ENCODE peak calls at places on chromosomes 16 and 17, in four cellular contexts. M is HAP-1; E is CD8-positive, alpha-beta T cell; Z is IMR-90. G is an unnamed sample.

GRCh38 chr16:64586756-64587155 is 535.1 kb downstream of the CDH11 start:
- DNase-seq in E (no peak), M (no peak), Z (no peak), G (no peak)

GRCh38 chr17:44932526-44933097 is 15.0 kb downstream of the KIF18B start:
- DNase-seq in M (no peak), Z (no peak), E (no peak), G (no peak)

GRCh38 chr17:80575057-80575875 is 30.6 kb downstream of the RPTOR start:
- DNase-seq in M (peak; percentile 97), Z (peak; percentile 89), E (peak; percentile 94), G (peak; percentile 82)

GRCh38 chr17:33676444-33676843 is 383.3 kb upstream of the ASIC2 start:
- DNase-seq in Z (no peak), E (no peak), M (no peak), G (no peak)

GRCh38 chr17:30947796-30948195 is 23.0 kb upstream of the RNF135 start:
- DNase-seq in M (no peak), E (no peak), Z (no peak), G (no peak)

GRCh38 chr17:50725769-50726655 is 6.6 kb downstream of the LUC7L3 start:
- DNase-seq in E (no peak), M (no peak), Z (no peak), G (no peak)

GRCh38 chr16:50210266-50211038 is 55.9 kb upstream of the ADCY7 start:
- DNase-seq in M (peak; percentile 84), Z (peak; percentile 87), E (peak; percentile 59), G (peak; percentile 57)

GRCh38 chr17:59848778-59849177 is 44.0 kb downstream of the TUBD1 start:
- DNase-seq in E (no peak), M (peak; percentile 42), Z (peak; percentile 75), G (no peak)

GRCh38 chr16:57178793-57179212 is 7.0 kb downstream of the PSME3IP1 start:
- DNase-seq in E (no peak), M (no peak), Z (peak; percentile 41), G (no peak)

GRCh38 chr17:78022425-78022824 is 63.9 kb downstream of the TNRC6C start:
- DNase-seq in Z (peak; percentile 22), M (no peak), E (no peak), G (no peak)

GRCh38 chr16:25176136-25176535 is 40.6 kb upstream of the AQP8 start:
- DNase-seq in Z (no peak), M (no peak), E (no peak), G (no peak)

GRCh38 chr16:25177512-25177830 is 39.3 kb upstream of the AQP8 start:
- DNase-seq in Z (no peak), M (no peak), E (no peak), G (no peak)

GRCh38 chr16:25171390-25171789 is 45.4 kb upstream of the AQP8 start:
- DNase-seq in M (no peak), Z (no peak), E (no peak), G (no peak)

GRCh38 chr16:25172831-25173230 is 43.9 kb upstream of the AQP8 start:
- DNase-seq in Z (no peak), M (no peak), E (no peak), G (no peak)

GRCh38 chr16:25174285-25174684 is 42.5 kb upstream of the AQP8 start:
- DNase-seq in E (no peak), Z (no peak), M (no peak), G (no peak)
- H3K36me3 ChIP-seq in E (peaks cover 15% of the 10 kb centered on the region), Z (peaks cover 35% of the 10 kb centered on the region), M (peaks cover 20% of the 10 kb centered on the region), G (peaks cover 32% of the 10 kb centered on the region)

DNA sequence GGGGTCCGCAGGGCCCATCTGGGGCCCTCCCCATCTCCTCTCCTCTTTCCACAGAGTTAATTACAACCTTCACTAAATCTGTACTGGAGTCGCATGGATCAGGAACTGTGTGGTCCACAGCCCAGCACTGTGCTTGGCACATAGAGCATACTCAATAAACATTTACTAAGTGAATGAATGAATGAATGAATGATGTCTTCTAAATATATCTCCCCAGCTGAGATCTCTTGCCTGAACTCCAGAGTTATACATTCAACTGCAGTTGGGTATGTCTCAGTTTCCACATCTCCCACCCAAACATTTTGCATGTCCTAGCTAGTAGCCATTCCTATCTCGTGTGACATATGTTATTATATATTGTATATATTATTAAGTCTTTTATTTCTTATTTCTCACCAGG is 28.7 kb upstream of the IL21R start:
- DNase-seq in E (no peak), Z (no peak), M (no peak), G (no peak)
- H3K4me3 ChIP-seq in E (no peak overlapping the region), Z (no peak overlapping the region), M (no peak overlapping the region), G (no peak overlapping the region)

DNA sequence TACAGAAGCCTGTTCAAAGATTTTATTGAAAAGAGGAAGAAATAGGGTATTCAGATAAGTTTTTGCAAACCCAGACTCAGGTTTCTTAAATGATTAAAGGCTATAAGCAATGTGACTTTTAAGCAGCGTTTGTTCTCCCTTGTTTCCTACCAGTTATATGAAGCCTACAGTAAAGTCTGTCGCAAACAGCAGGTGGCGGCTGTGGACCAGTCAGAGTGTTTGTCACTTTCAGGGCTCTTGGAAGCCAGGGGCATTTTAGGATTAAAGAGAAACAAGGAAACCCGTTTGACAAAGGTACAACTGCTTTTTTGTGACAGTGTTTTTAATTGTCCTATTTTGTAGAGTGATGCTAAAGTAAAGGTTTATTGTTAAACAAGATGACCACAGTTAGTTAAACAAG is 7.7 kb upstream of the RARA start:
- DNase-seq in E (no peak), Z (no peak), M (no peak), G (no peak)
- H3K36me3 ChIP-seq in E (no peaks in the 10 kb centered on the region), Z (no peaks in the 10 kb centered on the region), M (peaks cover 75% of the 10 kb centered on the region), G (peaks cover 79% of the 10 kb centered on the region)

DNA sequence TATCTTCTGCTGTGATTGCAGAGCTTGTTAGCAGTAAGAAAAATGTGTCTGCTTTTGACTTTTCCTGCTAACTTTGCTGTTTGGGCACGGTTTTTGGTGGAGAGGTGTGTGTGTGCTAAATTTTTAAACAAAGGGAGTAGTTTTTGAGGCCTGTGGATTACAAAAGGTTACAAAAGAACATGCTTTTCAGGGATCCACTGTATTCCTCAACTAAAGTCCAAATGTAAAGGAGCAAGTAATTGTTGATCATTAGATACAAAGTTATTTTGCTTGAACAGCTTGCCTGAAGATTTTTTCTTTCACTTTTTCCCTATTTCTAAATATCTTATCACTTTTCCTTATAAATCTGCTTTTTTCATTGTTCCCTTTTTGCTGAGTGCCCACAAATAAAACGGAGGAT is 2.0 kb downstream of the KPNB1 start:
- DNase-seq in Z (no peak), E (no peak), M (no peak), G (no peak)
- H3K4me3 ChIP-seq in Z (no peak overlapping the region), E (no peak overlapping the region), M (peak overlapping the region; percentile 81), G (peak overlapping the region; percentile 73)

GRCh38 chr17:8256291-8256690 is 7.2 kb downstream of the PFAS start:
- DNase-seq in M (no peak), Z (no peak), E (no peak), G (no peak)
- H3K36me3 ChIP-seq in M (peaks cover 71% of the 10 kb centered on the region), Z (peaks cover 30% of the 10 kb centered on the region), E (peaks cover 9% of the 10 kb centered on the region), G (peaks cover 66% of the 10 kb centered on the region)

GRCh38 chr17:40331743-40332641 is 23.0 kb downstream of the RARA start:
- DNase-seq in E (no peak), Z (no peak), M (no peak), G (no peak)
- H3K4me3 ChIP-seq in E (no peak overlapping the region), Z (no peak overlapping the region), M (no peak overlapping the region), G (no peak overlapping the region)

GRCh38 chr17:49240619-49241018 is 10.0 kb upstream of the PHOSPHO1 start:
- DNase-seq in Z (no peak), M (no peak), E (no peak), G (no peak)

GRCh38 chr17:49241763-49242312 is 11.3 kb upstream of the PHOSPHO1 start:
- DNase-seq in M (no peak), Z (no peak), E (no peak), G (no peak)

GRCh38 chr17:49241040-49241439 is 10.5 kb upstream of the PHOSPHO1 start:
- DNase-seq in M (no peak), Z (no peak), E (no peak), G (no peak)

GRCh38 chr17:49242813-49243212 is 12.2 kb upstream of the PHOSPHO1 start:
- DNase-seq in Z (no peak), E (no peak), M (no peak), G (no peak)

DNA sequence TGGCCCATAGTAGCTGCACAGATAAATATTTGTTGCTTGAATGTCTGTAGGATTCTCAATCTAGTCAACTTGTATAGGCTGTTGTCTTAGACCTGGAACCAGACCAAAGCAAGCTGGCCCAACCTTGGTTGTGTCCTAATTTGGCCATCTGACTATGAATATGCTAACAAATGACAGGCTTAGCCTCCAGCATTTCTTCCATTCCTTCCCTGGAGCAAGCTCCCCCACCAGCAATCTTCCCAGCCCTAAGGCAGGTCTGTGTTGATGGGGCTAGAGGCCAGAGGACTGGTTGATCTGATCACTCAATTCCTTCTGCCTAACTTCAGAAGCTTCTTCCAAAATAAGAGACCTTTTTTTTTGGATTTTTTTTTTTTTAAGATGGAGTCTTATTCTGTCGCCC is 9.4 kb upstream of the PHOSPHO1 start:
- DNase-seq in E (no peak), Z (no peak), M (no peak), G (no peak)
- H3K36me3 ChIP-seq in E (no peaks in the 10 kb centered on the region), Z (no peaks in the 10 kb centered on the region), M (no peaks in the 10 kb centered on the region), G (no peaks in the 10 kb centered on the region)

DNA sequence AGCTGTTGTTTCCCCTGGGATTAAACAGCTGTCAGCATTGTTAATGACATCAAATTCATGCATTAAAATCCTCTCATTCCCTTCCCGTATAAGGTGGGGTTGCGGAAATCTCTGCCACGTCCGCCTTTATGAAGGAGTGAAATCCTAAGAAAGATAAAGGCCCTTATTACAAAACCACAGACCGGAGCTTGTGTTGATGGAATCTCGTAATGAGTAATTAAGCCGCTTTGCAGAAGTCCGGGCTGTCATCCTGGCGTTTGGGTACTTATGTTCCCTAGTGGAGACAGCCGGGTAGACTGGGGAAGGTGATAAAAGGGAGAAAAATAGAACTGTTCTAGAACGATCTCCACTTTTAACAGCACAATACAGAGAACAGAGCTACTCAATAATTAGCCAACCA is 627.5 kb downstream of the MAF start:
- DNase-seq in E (no peak), Z (no peak), M (no peak), G (no peak)
- H3K4me3 ChIP-seq in E (no peak overlapping the region), Z (no peak overlapping the region), M (no peak overlapping the region), G (no peak overlapping the region)

GRCh38 chr16:15701367-15701766 is 51.3 kb downstream of the NDE1 start:
- DNase-seq in M (no peak), E (no peak), Z (no peak), G (no peak)

GRCh38 chr16:15703029-15703736 is 53.1 kb downstream of the NDE1 start:
- DNase-seq in E (no peak), M (no peak), Z (no peak), G (no peak)

GRCh38 chr16:15699819-15700218 is 49.8 kb downstream of the NDE1 start:
- DNase-seq in M (no peak), Z (no peak), E (no peak), G (no peak)

GRCh38 chr16:15704545-15704987 is 54.5 kb downstream of the NDE1 start:
- DNase-seq in Z (peak; percentile 69), M (peak; percentile 85), E (peak; percentile 82), G (peak; percentile 62)

GRCh38 chr16:15701975-15702970 is 52.2 kb downstream of the NDE1 start:
- DNase-seq in E (no peak), Z (peak; percentile 82), M (no peak), G (no peak)
- H3K36me3 ChIP-seq in E (peaks cover 33% of the 10 kb centered on the region), Z (peaks cover 30% of the 10 kb centered on the region), M (peaks cover 52% of the 10 kb centered on the region), G (peaks cover 54% of the 10 kb centered on the region)

GRCh38 chr16:13414154-13414553 is 505.8 kb upstream of the ERCC4 start:
- DNase-seq in Z (no peak), E (no peak), M (no peak), G (no peak)
- H3K4me3 ChIP-seq in Z (no peak overlapping the region), E (no peak overlapping the region), M (no peak overlapping the region), G (no peak overlapping the region)

G was measured in NT2/D1.